ENCODE peak calls at places on chromosomes 11 and 22, in seven cellular contexts. A, O, T, X, W, Z and D are unnamed samples.

GRCh38 chr11:75773595-75774353 is 5.2 kb downstream of the DGAT2 start:
- DNase-seq in Z (no peak), X (no peak), T (no peak), A (no peak), W (peak; percentile 92), O (no peak), D (no peak)

GRCh38 chr22:42885446-42885845 is 28.4 kb upstream of the ARFGAP3 start:
- DNase-seq in O (no peak), T (no peak), Z (no peak), A (no peak), X (no peak), W (no peak), D (no peak)

GRCh38 chr11:133903056-133903455 is 53.7 kb downstream of the IGSF9B start:
- DNase-seq in O (no peak), W (no peak), X (no peak), T (no peak), A (no peak), Z (no peak), D (no peak)

GRCh38 chr11:78841451-78842060 is 266.9 kb upstream of the NARS2 start:
- DNase-seq in A (no peak), Z (no peak), O (no peak), X (no peak), T (no peak), W (no peak), D (no peak)

GRCh38 chr11:106311531-106312230 is 234.2 kb downstream of the AASDHPPT start:
- DNase-seq in T (no peak), O (no peak), A (no peak), W (no peak), Z (no peak), X (no peak), D (no peak)

GRCh38 chr11:48172818-48173609 is 43.6 kb upstream of the OR4B1 start:
- DNase-seq in T (peak; percentile 79), O (peak; percentile 76), Z (peak; percentile 44), X (peak; percentile 43), A (peak; percentile 15), W (no peak), D (peak; percentile 77)

GRCh38 chr22:33057363-33057995 is 702 bp downstream of the SYN3 start:
- DNase-seq in T (no peak), W (no peak), O (no peak), A (no peak), Z (no peak), X (no peak), D (no peak)

GRCh38 chr11:69627551-69627950 is 13.4 kb upstream of the CCND1 start:
- DNase-seq in X (no peak), W (no peak), T (no peak), Z (no peak), O (no peak), A (no peak), D (no peak)

GRCh38 chr22:46694423-46695170 is 43.5 kb downstream of the CERK start:
- DNase-seq in Z (no peak), T (no peak), X (no peak), O (no peak), A (no peak), W (no peak), D (no peak)

GRCh38 chr11:99020324-99021225 is at the start of gene CNTN5:
- DNase-seq in O (peak; percentile 55), W (no peak), Z (peak; percentile 29), T (peak; percentile 6), X (peak; percentile 22), A (no peak), D (no peak)

GRCh38 chr11:102313225-102313940 is 3.9 kb upstream of the BIRC3 start:
- DNase-seq in W (no peak), X (no peak), Z (no peak), T (no peak), A (no peak), O (no peak), D (peak; percentile 27)

GRCh38 chr11:108278546-108278945 is 55.7 kb downstream of the ATM start:
- DNase-seq in X (no peak), W (no peak), T (no peak), Z (no peak), A (no peak), O (no peak), D (no peak)

GRCh38 chr22:22867996-22868715 is 19.5 kb upstream of the IGLL5 start:
- DNase-seq in W (no peak), Z (no peak), O (no peak), X (no peak), T (no peak), A (no peak), D (no peak)

GRCh38 chr11:1260620-1261019 is 37.8 kb downstream of the MUC5B start:
- DNase-seq in T (no peak), X (no peak), W (no peak), O (no peak), A (no peak), Z (no peak), D (no peak)

GRCh38 chr11:117837070-117837776 is 12.7 kb upstream of the FXYD2 start:
- DNase-seq in X (no peak), O (no peak), A (no peak), W (no peak), Z (no peak), T (no peak), D (no peak)

GRCh38 chr11:116513278-116513823 is 259.4 kb downstream of the BUD13 start:
- DNase-seq in W (no peak), T (no peak), A (no peak), Z (no peak), X (no peak), O (no peak), D (no peak)

GRCh38 chr22:50714631-50715179 is 23.3 kb upstream of the ACR start:
- DNase-seq in O (no peak), X (no peak), T (no peak), Z (no peak), W (no peak), A (no peak), D (no peak)

GRCh38 chr22:42662114-42663021 is 13.2 kb upstream of the CYB5R3 start:
- DNase-seq in O (peak; percentile 88), X (no peak), W (no peak), A (no peak), Z (no peak), T (peak; percentile 75), D (peak; percentile 72)

GRCh38 chr11:126680109-126680508 is 320.5 kb downstream of the KIRREL3 start:
- DNase-seq in A (no peak), X (no peak), O (no peak), W (no peak), T (peak; percentile 14), Z (no peak), D (no peak)

GRCh38 chr11:34168642-34169051 is 63.2 kb downstream of the NAT10 start:
- DNase-seq in A (no peak), Z (no peak), O (no peak), T (no peak), W (no peak), X (no peak), D (peak; percentile 33)

DNA sequence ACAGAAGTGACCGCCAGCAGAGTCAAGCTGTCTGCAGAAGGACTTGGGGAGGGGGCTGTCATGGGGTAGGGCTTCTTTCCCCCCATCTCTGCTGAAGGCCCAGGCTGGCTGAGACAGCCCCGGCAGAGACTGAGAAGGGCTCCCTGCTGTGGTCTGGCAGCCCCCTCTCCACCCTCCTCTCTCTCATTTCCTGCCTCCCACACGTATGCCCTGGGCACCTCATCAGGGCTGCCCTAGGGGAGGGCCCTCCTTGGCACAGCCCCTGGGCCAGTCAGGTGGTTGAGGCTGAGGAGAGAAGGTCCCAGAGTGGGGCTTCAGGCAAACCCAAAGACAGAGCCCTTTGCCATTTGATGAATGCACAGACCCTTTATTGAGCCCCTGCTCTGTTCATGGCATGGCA is 3.6 kb downstream of the RASD2 start:
- DNase-seq in X (no peak), W (no peak), O (no peak), T (no peak), Z (no peak), A (no peak), D (no peak)
- TF ChIP-seq JUND in X (no peak), W (no peak), O (no peak), T (no peak), Z (no peak), A (no peak), D (no peak)

GRCh38 chr11:9524001-9524400 is 49.5 kb upstream of the WEE1 start:
- DNase-seq in T (no peak), X (no peak), Z (no peak), A (no peak), W (no peak), O (no peak), D (no peak)
- TF ChIP-seq JUND in T (no peak), X (no peak), Z (no peak), A (no peak), W (no peak), O (no peak), D (no peak)

DNA sequence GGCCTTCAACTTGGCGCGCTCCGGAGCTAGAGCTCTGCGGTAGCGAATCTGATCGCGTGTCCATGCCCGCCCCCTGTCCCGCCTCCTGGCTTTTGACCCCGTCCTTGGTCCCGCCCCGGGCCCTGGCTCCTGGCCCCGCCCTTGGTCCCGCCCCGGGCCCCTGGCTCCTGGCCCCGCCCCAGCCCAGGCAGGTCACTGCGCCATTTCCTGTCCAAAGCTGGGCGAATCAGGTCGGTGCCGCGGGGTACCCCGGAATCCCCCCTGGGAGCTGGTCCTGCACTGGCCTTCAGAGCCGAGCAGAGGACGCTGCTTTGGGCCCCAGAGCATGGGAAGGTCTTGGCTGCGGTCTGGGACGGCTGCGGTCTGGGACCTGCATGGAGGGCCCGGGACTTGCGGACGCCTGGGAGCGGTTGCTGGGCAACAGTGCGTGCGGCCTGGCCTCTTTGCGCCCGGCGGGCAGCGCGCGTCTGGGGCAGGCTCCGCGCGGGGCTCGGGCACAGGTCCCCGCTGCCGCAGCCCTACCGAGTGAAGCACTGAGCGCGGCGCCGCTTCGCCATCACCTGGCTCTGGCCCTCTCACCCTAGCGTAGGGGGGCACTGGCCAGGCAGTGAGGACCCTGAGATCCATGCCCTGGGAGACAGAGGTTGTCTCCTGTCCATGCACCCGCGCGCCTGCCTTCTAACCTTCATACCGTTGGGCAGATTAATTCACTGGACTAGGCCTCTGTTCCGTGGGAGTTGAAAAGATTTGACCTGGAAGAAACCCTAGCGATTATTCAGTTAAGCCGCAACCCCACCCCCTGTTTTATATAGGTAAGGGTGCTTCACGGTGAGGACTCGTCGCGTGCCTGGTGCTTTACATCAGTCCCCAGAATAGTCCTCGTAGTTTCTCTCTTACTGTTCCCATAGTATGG is at the start of gene TTC12:
- DNase-seq in T (peak; percentile 97), O (peak; percentile 97), Z (peak; percentile 73), A (peak; percentile 73), W (peak; percentile 64), X (peak; percentile 88), D (peak; percentile 96)
- TF ChIP-seq JUND in T (no peak), O (no peak), Z (no peak), A (no peak), W (no peak), X (no peak), D (no peak)

GRCh38 chr11:130508913-130509312 is 60.5 kb downstream of the ADAMTS15 start:
- DNase-seq in Z (no peak), W (no peak), O (no peak), A (no peak), T (no peak), X (no peak), D (no peak)

GRCh38 chr11:130512662-130513061 is 64.2 kb downstream of the ADAMTS15 start:
- DNase-seq in X (no peak), Z (no peak), O (no peak), W (no peak), T (no peak), A (no peak), D (no peak)

GRCh38 chr11:130509942-130510341 is 61.5 kb downstream of the ADAMTS15 start:
- DNase-seq in T (no peak), A (no peak), W (no peak), X (no peak), O (no peak), Z (no peak), D (no peak)

GRCh38 chr11:130511765-130512164 is 63.3 kb downstream of the ADAMTS15 start:
- DNase-seq in Z (no peak), W (no peak), O (no peak), A (no peak), X (no peak), T (no peak), D (no peak)

GRCh38 chr11:130510407-130511006 is 62.1 kb downstream of the ADAMTS15 start:
- DNase-seq in A (no peak), T (no peak), X (no peak), Z (no peak), O (no peak), W (no peak), D (peak; percentile 93)
- TF ChIP-seq JUND in A (no peak), T (no peak), X (no peak), Z (no peak), O (no peak), W (no peak), D (no peak)